ENCODE peak calls at places on chromosomes 2 and 18, in six cellular contexts. One of them, this sample, is unnamed.
A peak's percentile ranks its signal among the peaks of the same experiment; 100 is the strongest.

GRCh38 chr18:72086421-72086820 is 457.7 kb downstream of the CBLN2 start:
- DNase-seq in small intestine: peak; percentile 3
- DNase-seq in fibroblast of the aortic adventitia: peak; percentile 14
- DNase-seq in NCI-H2029: no peak
- DNase-seq in activated gamma-delta T cell treated with anti-CD3 and anti-CD28 coated beads, Interleukin-2, amount 50 U/mL, for 16 hours: no peak
- DNase-seq in lower lobe of right lung: no peak
- DNase-seq in this sample: no peak

GRCh38 chr2:200761168-200761715 is 50.5 kb upstream of the BZW1 start:
- DNase-seq in NCI-H2029: no peak
- DNase-seq in small intestine: no peak
- DNase-seq in fibroblast of the aortic adventitia: peak; percentile 54
- DNase-seq in lower lobe of right lung: no peak
- DNase-seq in activated gamma-delta T cell treated with anti-CD3 and anti-CD28 coated beads, Interleukin-2, amount 50 U/mL, for 16 hours: no peak
- DNase-seq in this sample: no peak

GRCh38 chr2:130158631-130159030 is 13.7 kb upstream of the CCDC74B start:
- DNase-seq in small intestine: no peak
- DNase-seq in fibroblast of the aortic adventitia: no peak
- DNase-seq in NCI-H2029: no peak
- DNase-seq in lower lobe of right lung: no peak
- DNase-seq in activated gamma-delta T cell treated with anti-CD3 and anti-CD28 coated beads, Interleukin-2, amount 50 U/mL, for 16 hours: no peak
- DNase-seq in this sample: no peak

GRCh38 chr2:234564719-234565118 is 67.8 kb upstream of the ARL4C start:
- DNase-seq in activated gamma-delta T cell treated with anti-CD3 and anti-CD28 coated beads, Interleukin-2, amount 50 U/mL, for 16 hours: no peak
- DNase-seq in lower lobe of right lung: no peak
- DNase-seq in NCI-H2029: no peak
- DNase-seq in fibroblast of the aortic adventitia: peak; percentile 80
- DNase-seq in small intestine: no peak
- DNase-seq in this sample: no peak

GRCh38 chr2:236593956-236594355 is 24.3 kb downstream of the ACKR3 start:
- DNase-seq in fibroblast of the aortic adventitia: no peak
- DNase-seq in small intestine: no peak
- DNase-seq in activated gamma-delta T cell treated with anti-CD3 and anti-CD28 coated beads, Interleukin-2, amount 50 U/mL, for 16 hours: no peak
- DNase-seq in lower lobe of right lung: no peak
- DNase-seq in NCI-H2029: no peak
- DNase-seq in this sample: no peak

GRCh38 chr2:38505779-38506178 is 96.9 kb downstream of the HNRNPLL start:
- DNase-seq in NCI-H2029: no peak
- DNase-seq in activated gamma-delta T cell treated with anti-CD3 and anti-CD28 coated beads, Interleukin-2, amount 50 U/mL, for 16 hours: no peak
- DNase-seq in fibroblast of the aortic adventitia: peak; percentile 73
- DNase-seq in small intestine: no peak
- DNase-seq in lower lobe of right lung: no peak
- DNase-seq in this sample: no peak

GRCh38 chr2:102050854-102051391 is 59.2 kb downstream of the IL1R2 start:
- DNase-seq in activated gamma-delta T cell treated with anti-CD3 and anti-CD28 coated beads, Interleukin-2, amount 50 U/mL, for 16 hours: no peak
- DNase-seq in lower lobe of right lung: peak; percentile 66
- DNase-seq in NCI-H2029: peak; percentile 12
- DNase-seq in fibroblast of the aortic adventitia: peak; percentile 99
- DNase-seq in small intestine: peak; percentile 7
- DNase-seq in this sample: no peak

GRCh38 chr18:199214-199613 is 40.9 kb downstream of the USP14 start:
- DNase-seq in fibroblast of the aortic adventitia: no peak
- DNase-seq in activated gamma-delta T cell treated with anti-CD3 and anti-CD28 coated beads, Interleukin-2, amount 50 U/mL, for 16 hours: no peak
- DNase-seq in small intestine: no peak
- DNase-seq in lower lobe of right lung: no peak
- DNase-seq in NCI-H2029: no peak
- DNase-seq in this sample: no peak

GRCh38 chr2:101697794-101698418 is 399 bp downstream of the MAP4K4 start:
- DNase-seq in small intestine: no peak
- DNase-seq in fibroblast of the aortic adventitia: no peak
- DNase-seq in NCI-H2029: no peak
- DNase-seq in activated gamma-delta T cell treated with anti-CD3 and anti-CD28 coated beads, Interleukin-2, amount 50 U/mL, for 16 hours: no peak
- DNase-seq in lower lobe of right lung: no peak
- DNase-seq in this sample: no peak

GRCh38 chr2:170324640-170325046 is 146.7 kb downstream of the MYO3B start:
- DNase-seq in fibroblast of the aortic adventitia: peak; percentile 43
- DNase-seq in NCI-H2029: peak; percentile 39
- DNase-seq in small intestine: peak; percentile 61
- DNase-seq in activated gamma-delta T cell treated with anti-CD3 and anti-CD28 coated beads, Interleukin-2, amount 50 U/mL, for 16 hours: no peak
- DNase-seq in lower lobe of right lung: no peak
- DNase-seq in this sample: peak; percentile 97

GRCh38 chr2:190481339-190481738 is 53.2 kb downstream of the NEMP2 start:
- DNase-seq in lower lobe of right lung: no peak
- DNase-seq in activated gamma-delta T cell treated with anti-CD3 and anti-CD28 coated beads, Interleukin-2, amount 50 U/mL, for 16 hours: no peak
- DNase-seq in fibroblast of the aortic adventitia: no peak
- DNase-seq in small intestine: no peak
- DNase-seq in NCI-H2029: no peak
- DNase-seq in this sample: no peak

GRCh38 chr2:178194600-178195389 is 483 bp downstream of the OSBPL6 start:
- DNase-seq in activated gamma-delta T cell treated with anti-CD3 and anti-CD28 coated beads, Interleukin-2, amount 50 U/mL, for 16 hours: no peak
- DNase-seq in NCI-H2029: no peak
- DNase-seq in small intestine: peak; percentile 27
- DNase-seq in lower lobe of right lung: peak; percentile 49
- DNase-seq in fibroblast of the aortic adventitia: peak; percentile 48
- DNase-seq in this sample: peak; percentile 69

GRCh38 chr18:43692291-43692690 is 415.0 kb upstream of the SYT4 start:
- DNase-seq in NCI-H2029: no peak
- DNase-seq in fibroblast of the aortic adventitia: peak; percentile 3
- DNase-seq in lower lobe of right lung: no peak
- DNase-seq in activated gamma-delta T cell treated with anti-CD3 and anti-CD28 coated beads, Interleukin-2, amount 50 U/mL, for 16 hours: no peak
- DNase-seq in small intestine: no peak
- DNase-seq in this sample: no peak

GRCh38 chr2:152347076-152347475 is 12.1 kb downstream of the FMNL2 start:
- DNase-seq in fibroblast of the aortic adventitia: peak; percentile 38
- DNase-seq in NCI-H2029: no peak
- DNase-seq in small intestine: no peak
- DNase-seq in lower lobe of right lung: no peak
- DNase-seq in activated gamma-delta T cell treated with anti-CD3 and anti-CD28 coated beads, Interleukin-2, amount 50 U/mL, for 16 hours: no peak
- DNase-seq in this sample: no peak

GRCh38 chr2:203870481-203870880 is 2.9 kb downstream of the CTLA4 start:
- DNase-seq in fibroblast of the aortic adventitia: no peak
- DNase-seq in lower lobe of right lung: no peak
- DNase-seq in small intestine: no peak
- DNase-seq in NCI-H2029: no peak
- DNase-seq in activated gamma-delta T cell treated with anti-CD3 and anti-CD28 coated beads, Interleukin-2, amount 50 U/mL, for 16 hours: no peak
- DNase-seq in this sample: no peak

GRCh38 chr2:183164111-183165015 is 40.1 kb downstream of the NUP35 start:
- DNase-seq in activated gamma-delta T cell treated with anti-CD3 and anti-CD28 coated beads, Interleukin-2, amount 50 U/mL, for 16 hours: no peak
- DNase-seq in NCI-H2029: no peak
- DNase-seq in fibroblast of the aortic adventitia: no peak
- DNase-seq in small intestine: no peak
- DNase-seq in lower lobe of right lung: no peak
- DNase-seq in this sample: no peak

GRCh38 chr2:37323770-37324535 is 680 bp downstream of the PRKD3 start:
- DNase-seq in NCI-H2029: no peak
- DNase-seq in lower lobe of right lung: peak; percentile 58
- DNase-seq in fibroblast of the aortic adventitia: peak; percentile 50
- DNase-seq in small intestine: peak; percentile 48
- DNase-seq in activated gamma-delta T cell treated with anti-CD3 and anti-CD28 coated beads, Interleukin-2, amount 50 U/mL, for 16 hours: peak; percentile 18
- DNase-seq in this sample: peak; percentile 60

GRCh38 chr2:212961255-212961654 is 190.2 kb downstream of the IKZF2 start:
- DNase-seq in NCI-H2029: no peak
- DNase-seq in activated gamma-delta T cell treated with anti-CD3 and anti-CD28 coated beads, Interleukin-2, amount 50 U/mL, for 16 hours: no peak
- DNase-seq in small intestine: no peak
- DNase-seq in fibroblast of the aortic adventitia: no peak
- DNase-seq in lower lobe of right lung: no peak
- DNase-seq in this sample: no peak

GRCh38 chr2:96623116-96623515 is 15.0 kb downstream of the KANSL3 start:
- DNase-seq in small intestine: no peak
- DNase-seq in lower lobe of right lung: no peak
- DNase-seq in NCI-H2029: no peak
- DNase-seq in activated gamma-delta T cell treated with anti-CD3 and anti-CD28 coated beads, Interleukin-2, amount 50 U/mL, for 16 hours: no peak
- DNase-seq in fibroblast of the aortic adventitia: no peak
- DNase-seq in this sample: no peak

GRCh38 chr2:11896386-11896785 is 150.0 kb downstream of the LPIN1 start:
- DNase-seq in activated gamma-delta T cell treated with anti-CD3 and anti-CD28 coated beads, Interleukin-2, amount 50 U/mL, for 16 hours: no peak
- DNase-seq in small intestine: no peak
- DNase-seq in fibroblast of the aortic adventitia: no peak
- DNase-seq in NCI-H2029: no peak
- DNase-seq in lower lobe of right lung: no peak
- DNase-seq in this sample: peak; percentile 30

GRCh38 chr2:68901199-68901515 is 30.0 kb upstream of the BMP10 start:
- DNase-seq in NCI-H2029: no peak
- DNase-seq in lower lobe of right lung: no peak
- DNase-seq in fibroblast of the aortic adventitia: peak; percentile 46
- DNase-seq in small intestine: no peak
- DNase-seq in activated gamma-delta T cell treated with anti-CD3 and anti-CD28 coated beads, Interleukin-2, amount 50 U/mL, for 16 hours: no peak
- DNase-seq in this sample: peak; percentile 28

GRCh38 chr2:119486886-119487285 is 37.4 kb downstream of the SCTR start:
- DNase-seq in small intestine: no peak
- DNase-seq in activated gamma-delta T cell treated with anti-CD3 and anti-CD28 coated beads, Interleukin-2, amount 50 U/mL, for 16 hours: no peak
- DNase-seq in NCI-H2029: no peak
- DNase-seq in fibroblast of the aortic adventitia: no peak
- DNase-seq in lower lobe of right lung: no peak
- DNase-seq in this sample: no peak

GRCh38 chr2:43634604-43635306 is 2.3 kb upstream of the PLEKHH2 start:
- DNase-seq in small intestine: peak; percentile 9
- DNase-seq in lower lobe of right lung: no peak
- DNase-seq in NCI-H2029: peak; percentile 87
- DNase-seq in activated gamma-delta T cell treated with anti-CD3 and anti-CD28 coated beads, Interleukin-2, amount 50 U/mL, for 16 hours: no peak
- DNase-seq in fibroblast of the aortic adventitia: peak; percentile 82
- DNase-seq in this sample: no peak

GRCh38 chr2:197813093-197813787 is 8.8 kb downstream of the PLCL1 start:
- DNase-seq in lower lobe of right lung: no peak
- DNase-seq in activated gamma-delta T cell treated with anti-CD3 and anti-CD28 coated beads, Interleukin-2, amount 50 U/mL, for 16 hours: no peak
- DNase-seq in small intestine: peak; percentile 18
- DNase-seq in NCI-H2029: no peak
- DNase-seq in fibroblast of the aortic adventitia: peak; percentile 55
- DNase-seq in this sample: no peak

GRCh38 chr18:26488417-26489009 is 59.8 kb downstream of the KCTD1 start:
- DNase-seq in small intestine: no peak
- DNase-seq in activated gamma-delta T cell treated with anti-CD3 and anti-CD28 coated beads, Interleukin-2, amount 50 U/mL, for 16 hours: no peak
- DNase-seq in NCI-H2029: no peak
- DNase-seq in fibroblast of the aortic adventitia: no peak
- DNase-seq in lower lobe of right lung: no peak
- DNase-seq in this sample: no peak

GRCh38 chr2:127634626-127635379 is 11.2 kb upstream of the GPR17 start:
- DNase-seq in NCI-H2029: no peak
- DNase-seq in small intestine: no peak
- DNase-seq in fibroblast of the aortic adventitia: no peak
- DNase-seq in lower lobe of right lung: no peak
- DNase-seq in activated gamma-delta T cell treated with anti-CD3 and anti-CD28 coated beads, Interleukin-2, amount 50 U/mL, for 16 hours: no peak
- DNase-seq in this sample: no peak

GRCh38 chr2:226130192-226130591 is 669.4 kb downstream of the IRS1 start:
- DNase-seq in small intestine: no peak
- DNase-seq in NCI-H2029: no peak
- DNase-seq in activated gamma-delta T cell treated with anti-CD3 and anti-CD28 coated beads, Interleukin-2, amount 50 U/mL, for 16 hours: no peak
- DNase-seq in fibroblast of the aortic adventitia: peak; percentile 31
- DNase-seq in lower lobe of right lung: no peak
- DNase-seq in this sample: no peak

GRCh38 chr2:111029135-111029927 is 91.4 kb upstream of the BCL2L11 start:
- DNase-seq in fibroblast of the aortic adventitia: no peak
- DNase-seq in lower lobe of right lung: no peak
- DNase-seq in activated gamma-delta T cell treated with anti-CD3 and anti-CD28 coated beads, Interleukin-2, amount 50 U/mL, for 16 hours: no peak
- DNase-seq in small intestine: peak; percentile 68
- DNase-seq in NCI-H2029: peak; percentile 25
- DNase-seq in this sample: peak; percentile 58

GRCh38 chr2:183474912-183475695 is 350.9 kb downstream of the NUP35 start:
- DNase-seq in lower lobe of right lung: no peak
- DNase-seq in small intestine: no peak
- DNase-seq in NCI-H2029: no peak
- DNase-seq in fibroblast of the aortic adventitia: no peak
- DNase-seq in activated gamma-delta T cell treated with anti-CD3 and anti-CD28 coated beads, Interleukin-2, amount 50 U/mL, for 16 hours: no peak
- DNase-seq in this sample: peak; percentile 26

GRCh38 chr18:44286049-44286448 is 394.6 kb upstream of the SETBP1 start:
- DNase-seq in fibroblast of the aortic adventitia: no peak
- DNase-seq in NCI-H2029: no peak
- DNase-seq in small intestine: no peak
- DNase-seq in activated gamma-delta T cell treated with anti-CD3 and anti-CD28 coated beads, Interleukin-2, amount 50 U/mL, for 16 hours: no peak
- DNase-seq in lower lobe of right lung: no peak
- DNase-seq in this sample: no peak

This sample was measured in ELF-1.